ENCODE peak calls at places on chromosomes 11 and 22, in eight cellular contexts. A, Y, H, F, G, E, M and X are unnamed samples.
A peak's percentile ranks its signal among the peaks of the same experiment; 100 is the strongest.

GRCh38 chr11:79864882-79865281 is 424.1 kb upstream of the TENM4 start:
- DNase-seq in Y (no peak), F (no peak), G (peak; percentile 66), H (no peak), A (no peak), M (no peak), E (no peak), X (no peak)

GRCh38 chr11:122671270-122671906 is 15.9 kb downstream of the UBASH3B start:
- DNase-seq in M (no peak), G (no peak), H (no peak), A (no peak), F (no peak), E (no peak), Y (peak; percentile 50), X (no peak)

GRCh38 chr11:116217006-116217405 is 555.8 kb downstream of the BUD13 start:
- DNase-seq in F (peak; percentile 12), E (no peak), G (peak; percentile 49), M (peak; percentile 11), Y (no peak), H (no peak), A (no peak), X (no peak)

GRCh38 chr22:19114984-19115552 is 7.1 kb downstream of the DGCR2 start:
- DNase-seq in F (no peak), Y (no peak), M (no peak), H (no peak), G (no peak), A (no peak), E (no peak), X (no peak)

GRCh38 chr11:63906585-63906984 is 10.4 kb downstream of the RCOR2 start:
- DNase-seq in A (peak; percentile 61), H (no peak), F (no peak), Y (no peak), E (no peak), G (no peak), M (no peak), X (peak; percentile 58)

GRCh38 chr22:30245181-30245984 is 1.2 kb downstream of the LIF start:
- DNase-seq in M (no peak), A (no peak), G (peak; percentile 79), E (no peak), Y (no peak), F (no peak), H (no peak), X (no peak)

GRCh38 chr22:26618487-26618886 is 660 bp upstream of the CRYBB1 start:
- DNase-seq in A (no peak), G (no peak), F (no peak), M (no peak), H (no peak), E (no peak), Y (no peak), X (no peak)

GRCh38 chr11:78657441-78657840 is 82.8 kb upstream of the NARS2 start:
- DNase-seq in E (no peak), A (no peak), M (no peak), H (no peak), Y (no peak), F (no peak), G (no peak), X (no peak)